ENCODE peak calls at places on chromosomes 3 and 15, in five cellular contexts. I is NCI-H1105, N is suprapubic skin, M is iPS-NIHi11, H is H9. Z is an unnamed sample.

GRCh38 chr3:172924546-172924945 is 174.0 kb downstream of the ECT2 start:
- DNase-seq in N (no peak), I (no peak), M (no peak), H (no peak), Z (no peak)

GRCh38 chr3:51963951-51964451 is 3.3 kb downstream of the PCBP4 start:
- DNase-seq in M (peak), I (no peak), N (no peak), H (no peak), Z (peak)

GRCh38 chr15:71761649-71762048 is 48.7 kb upstream of the NR2E3 start:
- DNase-seq in N (no peak), M (no peak), H (no peak), I (no peak), Z (no peak)

GRCh38 chr3:13299531-13300155 is 120.5 kb downstream of the NUP210 start:
- DNase-seq in N (no peak), M (no peak), I (no peak), H (no peak), Z (peak)

GRCh38 chr3:25281041-25281842 is 146.8 kb upstream of the RARB start:
- DNase-seq in H (no peak), I (peak), M (no peak), N (no peak), Z (no peak)

GRCh38 chr3:194983620-194984019 is 287.3 kb downstream of the XXYLT1 start:
- DNase-seq in I (no peak), N (no peak), M (no peak), H (no peak), Z (no peak)

GRCh38 chr3:45026038-45026437 is at the start of gene CLEC3B:
- DNase-seq in M (no peak), H (no peak), I (no peak), N (no peak), Z (peak)

GRCh38 chr3:44074181-44074580 is 167.5 kb upstream of the TOPAZ1 start:
- DNase-seq in M (peak), I (no peak), N (no peak), H (no peak), Z (no peak)

GRCh38 chr3:101036213-101036618 is 43.0 kb upstream of the ABI3BP start:
- DNase-seq in H (peak), M (peak), N (no peak), I (no peak), Z (no peak)

GRCh38 chr3:61360297-61360696 is 109.0 kb upstream of the FHIT start:
- DNase-seq in I (no peak), H (no peak), M (no peak), N (no peak), Z (no peak)

GRCh38 chr15:68783226-68784054 is 37.3 kb downstream of the ANP32A start:
- DNase-seq in M (peak), I (no peak), H (peak), N (no peak), Z (peak)

GRCh38 chr3:11204697-11205397 is 50.6 kb downstream of the HRH1 start:
- DNase-seq in M (no peak), H (no peak), N (no peak), I (peak), Z (no peak)

GRCh38 chr15:73305331-73306211 is 63.2 kb downstream of the HCN4 start:
- DNase-seq in M (peak), I (peak), N (no peak), H (peak), Z (no peak)

GRCh38 chr3:124935794-124936542 is 1.4 kb upstream of the MUC13 start:
- DNase-seq in M (no peak), N (no peak), I (no peak), H (no peak), Z (no peak)

GRCh38 chr15:98815207-98815606 is 166.9 kb downstream of the IGF1R start:
- DNase-seq in M (no peak), N (no peak), I (no peak), H (no peak), Z (no peak)

GRCh38 chr3:58388550-58389061 is 45.0 kb downstream of the PDHB start:
- DNase-seq in N (no peak), M (no peak), H (no peak), I (no peak), Z (no peak)

GRCh38 chr3:133662256-133662773 is 574 bp upstream of the TOPBP1 start:
- DNase-seq in N (no peak), M (peak), I (no peak), H (peak), Z (no peak)

GRCh38 chr3:150757768-150758167 is 5.2 kb downstream of the SIAH2 start:
- DNase-seq in M (no peak), H (no peak), N (no peak), I (no peak), Z (no peak)

GRCh38 chr15:41043276-41043675 is 72.8 kb downstream of the INO80 start:
- DNase-seq in M (no peak), H (no peak), N (no peak), I (no peak), Z (no peak)

GRCh38 chr3:184602406-184603155 is 41.0 kb downstream of the EPHB3 start:
- DNase-seq in I (no peak), N (no peak), M (peak), H (peak), Z (no peak)

Z was measured in Right ventricle myocardium inferior.